ENCODE peak calls at places on chromosomes 16 and 17, in four cellular contexts. One of them, this sample, is unnamed.

GRCh38 chr17:46264456-46265198 is 30.3 kb upstream of the LRRC37A start:
- DNase-seq in MM.1S: no peak
- DNase-seq in OCI-LY7: no peak
- DNase-seq in GM23338: peak; percentile 65
- DNase-seq in this sample: no peak

GRCh38 chr17:30858556-30859250 is 26.9 kb downstream of the ATAD5 start:
- DNase-seq in MM.1S: no peak
- DNase-seq in OCI-LY7: no peak
- DNase-seq in GM23338: no peak
- DNase-seq in this sample: no peak

GRCh38 chr17:80005360-80006338 is 30.0 kb downstream of the TBC1D16 start:
- DNase-seq in MM.1S: no peak
- DNase-seq in OCI-LY7: peak; percentile 72
- DNase-seq in GM23338: peak; percentile 73
- DNase-seq in this sample: peak; percentile 40

GRCh38 chr16:61471737-61472136 is 564.5 kb downstream of the CDH8 start:
- DNase-seq in MM.1S: no peak
- DNase-seq in OCI-LY7: no peak
- DNase-seq in GM23338: peak; percentile 7
- DNase-seq in this sample: no peak

GRCh38 chr17:38746004-38746892 is 1.9 kb downstream of the PCGF2 start:
- DNase-seq in MM.1S: no peak
- DNase-seq in OCI-LY7: peak; percentile 58
- DNase-seq in GM23338: peak; percentile 65
- DNase-seq in this sample: no peak

GRCh38 chr17:40218006-40218739 is 931 bp upstream of the WIPF2 start:
- DNase-seq in MM.1S: no peak
- DNase-seq in OCI-LY7: no peak
- DNase-seq in GM23338: no peak
- DNase-seq in this sample: no peak

GRCh38 chr16:1024126-1024525 is 42.6 kb downstream of the SOX8 start:
- DNase-seq in MM.1S: no peak
- DNase-seq in OCI-LY7: no peak
- DNase-seq in GM23338: no peak
- DNase-seq in this sample: no peak

GRCh38 chr17:81444610-81445339 is 49.5 kb downstream of the BAHCC1 start:
- DNase-seq in MM.1S: no peak
- DNase-seq in OCI-LY7: no peak
- DNase-seq in GM23338: no peak
- DNase-seq in this sample: no peak

GRCh38 chr17:19305761-19306159 is 56.8 kb downstream of the B9D1 start:
- DNase-seq in MM.1S: peak; percentile 55
- DNase-seq in OCI-LY7: peak; percentile 24
- DNase-seq in GM23338: no peak
- DNase-seq in this sample: no peak

GRCh38 chr17:78075545-78075944 is 53.0 kb downstream of the TMC6 start:
- DNase-seq in MM.1S: no peak
- DNase-seq in OCI-LY7: no peak
- DNase-seq in GM23338: no peak
- DNase-seq in this sample: no peak

GRCh38 chr17:50053654-50053960 is 2.3 kb upstream of the ITGA3 start:
- DNase-seq in MM.1S: no peak
- DNase-seq in OCI-LY7: no peak
- DNase-seq in GM23338: no peak
- DNase-seq in this sample: no peak

GRCh38 chr16:57818377-57819055 is 16.2 kb upstream of the KIFC3 start:
- DNase-seq in MM.1S: no peak
- DNase-seq in OCI-LY7: no peak
- DNase-seq in GM23338: no peak
- DNase-seq in this sample: no peak

GRCh38 chr17:61250335-61250890 is 149.2 kb upstream of the TBX2 start:
- DNase-seq in MM.1S: peak; percentile 44
- DNase-seq in OCI-LY7: no peak
- DNase-seq in GM23338: no peak
- DNase-seq in this sample: no peak

GRCh38 chr16:56066617-56067016 is 124.7 kb upstream of the GNAO1 start:
- DNase-seq in MM.1S: no peak
- DNase-seq in OCI-LY7: no peak
- DNase-seq in GM23338: peak; percentile 9
- DNase-seq in this sample: no peak

GRCh38 chr17:63171428-63172205 is 205.6 kb downstream of the TANC2 start:
- DNase-seq in MM.1S: no peak
- DNase-seq in OCI-LY7: no peak
- DNase-seq in GM23338: no peak
- DNase-seq in this sample: no peak

GRCh38 chr17:58728831-58729230 is 26.8 kb upstream of the PPM1E start:
- DNase-seq in MM.1S: no peak
- DNase-seq in OCI-LY7: no peak
- DNase-seq in GM23338: no peak
- DNase-seq in this sample: no peak

GRCh38 chr16:52912565-52913173 is 140.0 kb downstream of the CHD9NB start:
- DNase-seq in MM.1S: peak; percentile 41
- DNase-seq in OCI-LY7: peak; percentile 64
- DNase-seq in GM23338: peak; percentile 84
- DNase-seq in this sample: peak; percentile 55

GRCh38 chr17:54426287-54426886 is 474.3 kb upstream of the TOM1L1 start:
- DNase-seq in MM.1S: peak; percentile 62
- DNase-seq in OCI-LY7: peak; percentile 25
- DNase-seq in GM23338: peak; percentile 71
- DNase-seq in this sample: no peak

GRCh38 chr17:81740395-81740961 is 28.4 kb downstream of the SLC25A10 start:
- DNase-seq in MM.1S: no peak
- DNase-seq in OCI-LY7: no peak
- DNase-seq in GM23338: no peak
- DNase-seq in this sample: no peak

GRCh38 chr16:81697321-81697885 is 81.7 kb upstream of the PLCG2 start:
- DNase-seq in MM.1S: peak; percentile 31
- DNase-seq in OCI-LY7: peak; percentile 31
- DNase-seq in GM23338: peak; percentile 81
- DNase-seq in this sample: peak; percentile 51

GRCh38 chr17:58786586-58787295 is 31.1 kb downstream of the PPM1E start:
- DNase-seq in MM.1S: no peak
- DNase-seq in OCI-LY7: no peak
- DNase-seq in GM23338: no peak
- DNase-seq in this sample: peak; percentile 65

GRCh38 chr17:38608648-38609047 is 2.9 kb upstream of the SRCIN1 start:
- DNase-seq in MM.1S: peak; percentile 4
- DNase-seq in OCI-LY7: no peak
- DNase-seq in GM23338: peak; percentile 54
- DNase-seq in this sample: no peak

GRCh38 chr17:37116802-37117201 is 168.0 kb downstream of the AATF start:
- DNase-seq in MM.1S: no peak
- DNase-seq in OCI-LY7: no peak
- DNase-seq in GM23338: peak; percentile 28
- DNase-seq in this sample: no peak

GRCh38 chr17:45783593-45784292 is 377 bp upstream of the CRHR1 start:
- DNase-seq in MM.1S: no peak
- DNase-seq in OCI-LY7: no peak
- DNase-seq in GM23338: peak; percentile 88
- DNase-seq in this sample: no peak

GRCh38 chr16:53369921-53370320 is 64.3 kb upstream of the RBL2 start:
- DNase-seq in MM.1S: no peak
- DNase-seq in OCI-LY7: no peak
- DNase-seq in GM23338: no peak
- DNase-seq in this sample: no peak

GRCh38 chr17:17514993-17515920 is 19.1 kb upstream of the RASD1 start:
- DNase-seq in MM.1S: no peak
- DNase-seq in OCI-LY7: no peak
- DNase-seq in GM23338: peak; percentile 67
- DNase-seq in this sample: no peak

GRCh38 chr16:4500283-4500682 is 24.1 kb downstream of the HMOX2 start:
- DNase-seq in MM.1S: no peak
- DNase-seq in OCI-LY7: no peak
- DNase-seq in GM23338: no peak
- DNase-seq in this sample: peak; percentile 27

GRCh38 chr16:84367297-84367680 is 1.0 kb upstream of the ATP2C2 start:
- DNase-seq in MM.1S: no peak
- DNase-seq in OCI-LY7: no peak
- DNase-seq in GM23338: no peak
- DNase-seq in this sample: no peak

GRCh38 chr17:44345497-44346026 is 460 bp downstream of the GRN start:
- DNase-seq in MM.1S: peak; percentile 50
- DNase-seq in OCI-LY7: peak; percentile 71
- DNase-seq in GM23338: peak; percentile 92
- DNase-seq in this sample: peak; percentile 57

GRCh38 chr16:23700509-23700908 is 12.5 kb downstream of the ERN2 start:
- DNase-seq in MM.1S: no peak
- DNase-seq in OCI-LY7: no peak
- DNase-seq in GM23338: peak; percentile 74
- DNase-seq in this sample: no peak

GRCh38 chr16:80019395-80019794 is 418.9 kb upstream of the MAF start:
- DNase-seq in MM.1S: no peak
- DNase-seq in OCI-LY7: no peak
- DNase-seq in GM23338: no peak
- DNase-seq in this sample: no peak

GRCh38 chr16:31110106-31111034 is 2.2 kb downstream of the BCKDK start:
- DNase-seq in MM.1S: no peak
- DNase-seq in OCI-LY7: no peak
- DNase-seq in GM23338: no peak
- DNase-seq in this sample: no peak

GRCh38 chr17:41308251-41308917 is 725 bp downstream of the KRTAP16-1 start:
- DNase-seq in MM.1S: peak; percentile 96
- DNase-seq in OCI-LY7: peak; percentile 55
- DNase-seq in GM23338: no peak
- DNase-seq in this sample: no peak

GRCh38 chr16:56357291-56357764 is 68.0 kb downstream of the AMFR start:
- DNase-seq in MM.1S: no peak
- DNase-seq in OCI-LY7: no peak
- DNase-seq in GM23338: peak; percentile 8
- DNase-seq in this sample: no peak

GRCh38 chr16:23842137-23842600 is 6.4 kb downstream of the PRKCB start:
- DNase-seq in MM.1S: no peak
- DNase-seq in OCI-LY7: no peak
- DNase-seq in GM23338: no peak
- DNase-seq in this sample: no peak

GRCh38 chr17:7330099-7331015 is 1.2 kb upstream of the NEURL4 start:
- DNase-seq in MM.1S: peak; percentile 83
- DNase-seq in OCI-LY7: peak; percentile 87
- DNase-seq in GM23338: peak; percentile 92
- DNase-seq in this sample: peak; percentile 64

GRCh38 chr17:19370493-19370960 is 7.8 kb upstream of the MAPK7 start:
- DNase-seq in MM.1S: no peak
- DNase-seq in OCI-LY7: no peak
- DNase-seq in GM23338: no peak
- DNase-seq in this sample: no peak

GRCh38 chr16:2821483-2822157 is 4.6 kb downstream of the PRSS21 start:
- DNase-seq in MM.1S: no peak
- DNase-seq in OCI-LY7: no peak
- DNase-seq in GM23338: no peak
- DNase-seq in this sample: no peak
- TF ChIP-seq EZH2phosphoT487 in MM.1S: no peak
- TF ChIP-seq EZH2phosphoT487 in OCI-LY7: no peak
- TF ChIP-seq EZH2phosphoT487 in GM23338: no peak
- TF ChIP-seq EZH2phosphoT487 in this sample: no peak

GRCh38 chr17:4948997-4949320 is 629 bp upstream of the PFN1 start:
- DNase-seq in MM.1S: peak; percentile 90
- DNase-seq in OCI-LY7: peak; percentile 93
- DNase-seq in GM23338: peak; percentile 88
- DNase-seq in this sample: peak; percentile 64
- TF ChIP-seq EZH2phosphoT487 in MM.1S: no peak
- TF ChIP-seq EZH2phosphoT487 in OCI-LY7: no peak
- TF ChIP-seq EZH2phosphoT487 in GM23338: no peak
- TF ChIP-seq EZH2phosphoT487 in this sample: no peak

GRCh38 chr17:56887105-56887504 is 26.7 kb downstream of the TRIM25 start:
- DNase-seq in MM.1S: no peak
- DNase-seq in OCI-LY7: no peak
- DNase-seq in GM23338: no peak
- DNase-seq in this sample: no peak

GRCh38 chr17:56890390-56890789 is 23.5 kb downstream of the TRIM25 start:
- DNase-seq in MM.1S: no peak
- DNase-seq in OCI-LY7: no peak
- DNase-seq in GM23338: no peak
- DNase-seq in this sample: no peak

GRCh38 chr17:56884483-56885144 is 29.2 kb downstream of the TRIM25 start:
- DNase-seq in MM.1S: no peak
- DNase-seq in OCI-LY7: no peak
- DNase-seq in GM23338: no peak
- DNase-seq in this sample: no peak

GRCh38 chr17:56886288-56886721 is 27.5 kb downstream of the TRIM25 start:
- DNase-seq in MM.1S: no peak
- DNase-seq in OCI-LY7: no peak
- DNase-seq in GM23338: no peak
- DNase-seq in this sample: no peak

DNA sequence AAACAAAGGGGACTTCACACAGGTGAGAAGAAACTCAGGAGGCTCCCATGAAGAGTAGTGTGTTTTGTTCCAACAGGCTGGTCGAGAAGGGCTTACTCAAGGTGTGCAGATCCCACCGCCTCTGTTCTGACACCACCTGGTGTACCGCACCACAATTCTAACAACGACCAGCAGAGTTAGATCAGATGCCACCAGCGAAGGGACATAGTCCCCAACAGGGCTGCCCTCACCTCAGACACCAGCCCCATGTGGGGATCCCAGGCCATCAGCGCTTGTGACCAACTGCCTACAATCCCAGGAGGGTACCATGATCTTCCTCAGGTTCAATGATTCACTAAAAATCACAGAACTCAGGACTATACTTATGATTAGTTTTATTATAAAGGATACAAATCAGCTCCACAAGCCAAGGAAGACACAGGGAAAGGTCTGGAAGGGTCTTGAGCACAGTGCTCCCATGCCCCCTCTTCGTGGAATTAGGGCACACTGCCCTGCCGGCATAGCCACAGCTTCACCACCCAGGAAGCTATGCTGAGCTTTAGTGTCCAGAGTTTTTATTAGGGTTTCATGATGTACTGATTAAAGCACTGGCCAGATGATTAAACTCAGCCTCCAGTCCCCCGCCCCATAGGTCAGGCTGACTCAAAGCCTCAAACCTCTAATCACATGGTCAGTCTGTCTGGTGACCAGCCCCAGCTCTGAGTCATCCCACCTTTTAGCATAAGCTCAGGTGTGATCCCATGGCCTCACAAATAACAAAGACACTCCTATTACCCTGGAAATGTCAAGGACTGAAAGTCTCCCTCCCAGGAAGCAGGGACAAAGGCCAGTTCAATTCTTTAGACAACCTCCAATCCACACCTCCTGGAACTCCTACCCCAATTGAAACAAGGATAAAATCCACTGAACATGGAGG is 26.0 kb downstream of the TRIM25 start:
- DNase-seq in MM.1S: no peak
- DNase-seq in OCI-LY7: no peak
- DNase-seq in GM23338: no peak
- DNase-seq in this sample: peak; percentile 31
- TF ChIP-seq EZH2phosphoT487 in MM.1S: no peak
- TF ChIP-seq EZH2phosphoT487 in OCI-LY7: no peak
- TF ChIP-seq EZH2phosphoT487 in GM23338: no peak
- TF ChIP-seq EZH2phosphoT487 in this sample: no peak

GRCh38 chr17:28755486-28755885 is 11.7 kb downstream of the TRAF4 start:
- DNase-seq in MM.1S: no peak
- DNase-seq in OCI-LY7: no peak
- DNase-seq in GM23338: no peak
- DNase-seq in this sample: no peak
- TF ChIP-seq EZH2phosphoT487 in MM.1S: no peak
- TF ChIP-seq EZH2phosphoT487 in OCI-LY7: no peak
- TF ChIP-seq EZH2phosphoT487 in GM23338: no peak
- TF ChIP-seq EZH2phosphoT487 in this sample: no peak

This sample was measured in HCT116.